ENCODE peak calls at places on chromosomes 6 and 20, in ten cellular contexts. X, U, L, G, C, A, K, M, Y and S are unnamed samples.

GRCh38 chr20:38725959-38726848 is 1.9 kb downstream of the SLC32A1 start:
- DNase-seq in Y (peak), U (peak), A (no peak), M (peak), L (peak), C (no peak), X (peak), G (no peak), K (no peak), S (no peak)

GRCh38 chr6:71197770-71198169 is 90.8 kb upstream of the OGFRL1 start:
- DNase-seq in X (peak), A (no peak), L (no peak), G (no peak), M (no peak), C (no peak), Y (no peak), U (no peak), K (no peak), S (no peak)

GRCh38 chr20:7346562-7346961 is 579.1 kb downstream of the BMP2 start:
- DNase-seq in Y (no peak), C (no peak), G (no peak), M (peak), A (no peak), X (no peak), L (no peak), K (no peak), U (no peak), S (no peak)

GRCh38 chr20:51121901-51122412 is 99.0 kb upstream of the KCNG1 start:
- DNase-seq in C (no peak), Y (peak), G (no peak), K (no peak), U (no peak), M (no peak), L (no peak), X (peak), A (no peak), S (no peak)

GRCh38 chr6:75301088-75301487 is 16.5 kb upstream of the TMEM30A start:
- DNase-seq in U (no peak), X (no peak), Y (no peak), G (no peak), M (no peak), K (no peak), L (no peak), C (no peak), A (no peak), S (no peak)

GRCh38 chr6:169323221-169323620 is 69.6 kb upstream of the THBS2 start:
- DNase-seq in M (no peak), K (no peak), U (no peak), X (no peak), L (no peak), C (no peak), A (no peak), G (no peak), Y (no peak), S (peak)

GRCh38 chr6:140071601-140072062 is 697.2 kb upstream of the CITED2 start:
- DNase-seq in K (no peak), Y (no peak), A (peak), U (no peak), G (no peak), M (peak), X (peak), L (no peak), C (no peak), S (no peak)

GRCh38 chr20:32629813-32630212 is 43.9 kb downstream of the C20orf203 start:
- DNase-seq in G (no peak), A (no peak), K (no peak), L (no peak), C (no peak), Y (no peak), M (no peak), U (no peak), X (no peak), S (no peak)

GRCh38 chr6:7919871-7920270 is 9.3 kb upstream of the TXNDC5 start:
- DNase-seq in L (no peak), Y (no peak), M (peak), X (no peak), A (peak), C (no peak), U (peak), G (peak), K (no peak), S (no peak)

GRCh38 chr6:167731731-167732422 is 94.8 kb upstream of the AFDN start:
- DNase-seq in Y (no peak), X (no peak), G (no peak), K (no peak), U (peak), A (no peak), M (no peak), C (no peak), L (no peak), S (no peak)

GRCh38 chr6:28167926-28168325 is 26.2 kb downstream of the ZKSCAN8 start:
- DNase-seq in X (peak), U (no peak), A (no peak), G (no peak), M (no peak), K (no peak), C (no peak), L (no peak), Y (no peak), S (no peak)

GRCh38 chr6:145277358-145278097 is 457.8 kb downstream of the EPM2A start:
- DNase-seq in Y (no peak), C (no peak), X (peak), U (no peak), G (no peak), A (no peak), K (no peak), L (no peak), M (no peak), S (no peak)